ENCODE peak calls at places on chromosome 1, in six cellular contexts. V is psoas muscle; E is left lung; O is PC-9; N is CD8-positive, alpha-beta T cell; P is AG10803. Y is an unnamed sample.

GRCh38 chr1:186511761-186512637 is 51.1 kb upstream of the PDC start:
- DNase-seq in V (no peak), E (peak; percentile 51), O (no peak), N (no peak), P (no peak), Y (no peak)

GRCh38 chr1:94983343-94983742 is 56.4 kb upstream of the CNN3 start:
- DNase-seq in V (no peak), E (no peak), O (peak; percentile 50), N (no peak), P (peak; percentile 81), Y (no peak)

GRCh38 chr1:72177711-72178110 is 104.6 kb downstream of the NEGR1 start:
- DNase-seq in V (no peak), E (no peak), O (no peak), N (no peak), P (peak; percentile 24), Y (no peak)

GRCh38 chr1:54249798-54250497 is 50.0 kb downstream of the MRPL37 start:
- DNase-seq in V (peak; percentile 58), E (no peak), O (peak; percentile 67), N (no peak), P (peak; percentile 91), Y (no peak)

GRCh38 chr1:19640363-19641316 is 3.5 kb upstream of the NBL1 start:
- DNase-seq in V (no peak), E (no peak), O (no peak), N (no peak), P (no peak), Y (no peak)

GRCh38 chr1:7437036-7437435 is 334.1 kb upstream of the VAMP3 start:
- DNase-seq in V (no peak), E (peak; percentile 48), O (no peak), N (no peak), P (no peak), Y (no peak)

GRCh38 chr1:224809613-224810012 is 119.9 kb upstream of the DNAH14 start:
- DNase-seq in V (no peak), E (no peak), O (no peak), N (no peak), P (no peak), Y (no peak)

GRCh38 chr1:89041055-89041707 is 18.5 kb upstream of the GBP3 start:
- DNase-seq in V (no peak), E (no peak), O (peak; percentile 57), N (no peak), P (peak; percentile 54), Y (peak; percentile 73)

GRCh38 chr1:238652346-238652968 is 733.9 kb upstream of the CHRM3 start:
- DNase-seq in V (no peak), E (no peak), O (no peak), N (no peak), P (peak; percentile 57), Y (no peak)

GRCh38 chr1:186772228-186772627 is 56.5 kb upstream of the PLA2G4A start:
- DNase-seq in V (no peak), E (no peak), O (no peak), N (no peak), P (no peak), Y (peak; percentile 29)

GRCh38 chr1:226511296-226511695 is 37.3 kb upstream of the STUM start:
- DNase-seq in V (no peak), E (no peak), O (no peak), N (no peak), P (no peak), Y (no peak)

GRCh38 chr1:6860401-6860800 is 75.1 kb downstream of the CAMTA1 start:
- DNase-seq in V (no peak), E (no peak), O (peak; percentile 71), N (no peak), P (peak; percentile 17), Y (no peak)

GRCh38 chr1:19023787-19024186 is 67.3 kb upstream of the IFFO2 start:
- DNase-seq in V (no peak), E (no peak), O (no peak), N (no peak), P (no peak), Y (no peak)

DNA sequence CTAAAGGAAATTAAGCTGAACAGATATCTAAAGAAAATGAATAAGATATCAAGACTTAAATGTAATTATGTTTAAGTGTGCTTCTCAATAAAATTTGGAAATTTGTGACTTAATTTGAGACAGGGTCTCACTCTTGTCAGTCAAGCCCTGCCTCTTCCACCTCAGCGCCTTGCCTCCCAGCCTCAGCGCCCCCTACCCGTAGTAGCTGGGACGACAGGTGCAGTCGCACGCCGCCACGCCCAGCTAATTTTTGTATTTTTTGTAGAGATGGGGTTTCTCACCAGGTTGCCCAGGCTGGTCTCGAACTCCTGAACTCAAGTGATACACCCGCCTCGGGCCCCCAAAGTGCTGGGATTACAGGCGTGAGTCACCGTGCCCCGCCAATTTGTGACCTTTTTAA is 117.0 kb downstream of the CLEC20A start:
- DNase-seq in V (no peak), E (no peak), O (no peak), N (no peak), P (no peak), Y (no peak)
- TF ChIP-seq CTCF in V (no peak), E (no peak), O (no peak), N (no peak), P (no peak), Y (peak; percentile 20)

GRCh38 chr1:153680120-153680403 is 1.6 kb downstream of the NPR1 start:
- DNase-seq in V (no peak), E (no peak), O (no peak), N (no peak), P (no peak), Y (no peak)

GRCh38 chr1:153679337-153680119 is 1.0 kb downstream of the NPR1 start:
- DNase-seq in V (peak; percentile 62), E (peak; percentile 85), O (no peak), N (peak; percentile 39), P (no peak), Y (no peak)

GRCh38 chr1:153682730-153683129 is 4.2 kb downstream of the NPR1 start:
- DNase-seq in V (no peak), E (no peak), O (no peak), N (no peak), P (no peak), Y (no peak)

GRCh38 chr1:153678519-153679336 is at the start of gene NPR1:
- DNase-seq in V (peak; percentile 83), E (peak; percentile 84), O (no peak), N (no peak), P (peak; percentile 27), Y (no peak)

DNA sequence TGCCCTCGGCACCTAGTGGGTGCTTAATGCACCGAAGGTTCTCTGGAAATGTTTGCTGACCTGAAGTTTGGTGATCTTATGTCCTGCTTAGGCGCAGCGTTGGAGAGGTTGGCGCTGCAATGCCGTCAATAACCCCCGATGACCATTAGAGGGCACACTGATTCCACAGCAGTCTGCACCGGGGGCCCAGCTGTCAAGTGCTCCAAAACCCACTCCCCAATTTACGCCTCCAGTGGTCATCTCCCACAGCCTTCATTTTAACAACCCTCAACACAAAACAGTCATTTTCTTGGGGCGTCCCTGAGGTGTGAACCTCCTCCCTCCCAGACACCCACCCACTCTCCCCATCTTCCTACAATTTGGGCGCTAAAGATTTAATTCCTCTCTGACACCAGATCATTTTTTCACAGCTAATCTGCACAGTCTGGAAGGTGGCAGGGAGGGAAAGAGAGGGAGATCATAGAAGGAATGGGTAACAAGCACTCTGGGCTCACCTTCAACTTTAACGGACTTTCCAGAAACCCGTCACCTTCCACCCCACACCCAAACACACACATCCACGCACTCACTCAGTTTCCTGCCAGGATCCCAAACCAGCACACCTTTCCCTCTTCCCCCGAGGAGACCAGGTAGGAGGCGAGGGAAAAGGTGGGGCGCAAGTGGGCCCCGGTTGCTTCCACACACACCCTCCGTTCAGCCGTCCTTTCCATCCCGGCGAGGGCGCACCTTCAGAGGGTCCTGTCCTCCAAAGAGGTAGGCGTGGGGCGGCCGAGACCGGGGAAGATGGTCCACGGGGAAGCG is 570 bp upstream of the NPR1 start:
- DNase-seq in V (peak; percentile 70), E (no peak), O (no peak), N (no peak), P (peak; percentile 37), Y (no peak)
- H3K4me3 ChIP-seq in V (peak overlapping the region; percentile 70), E (peak overlapping the region; percentile 51), O (peak overlapping the region; percentile 39), N (peak overlapping the region; percentile 48), P (peak overlapping the region; percentile 35), Y (peak overlapping the region; percentile 42)

GRCh38 chr1:13520985-13521384 is 7.2 kb upstream of the LRRC38 start:
- DNase-seq in V (no peak), E (no peak), O (no peak), N (no peak), P (no peak), Y (no peak)

GRCh38 chr1:13516606-13517005 is 2.8 kb upstream of the LRRC38 start:
- DNase-seq in V (no peak), E (no peak), O (no peak), N (no peak), P (no peak), Y (no peak)

GRCh38 chr1:13513885-13514546 is at the start of gene LRRC38:
- DNase-seq in V (peak; percentile 87), E (peak; percentile 81), O (no peak), N (no peak), P (no peak), Y (no peak)

GRCh38 chr1:13513063-13513884 is 529 bp downstream of the LRRC38 start:
- DNase-seq in V (peak; percentile 61), E (no peak), O (no peak), N (no peak), P (no peak), Y (no peak)

DNA sequence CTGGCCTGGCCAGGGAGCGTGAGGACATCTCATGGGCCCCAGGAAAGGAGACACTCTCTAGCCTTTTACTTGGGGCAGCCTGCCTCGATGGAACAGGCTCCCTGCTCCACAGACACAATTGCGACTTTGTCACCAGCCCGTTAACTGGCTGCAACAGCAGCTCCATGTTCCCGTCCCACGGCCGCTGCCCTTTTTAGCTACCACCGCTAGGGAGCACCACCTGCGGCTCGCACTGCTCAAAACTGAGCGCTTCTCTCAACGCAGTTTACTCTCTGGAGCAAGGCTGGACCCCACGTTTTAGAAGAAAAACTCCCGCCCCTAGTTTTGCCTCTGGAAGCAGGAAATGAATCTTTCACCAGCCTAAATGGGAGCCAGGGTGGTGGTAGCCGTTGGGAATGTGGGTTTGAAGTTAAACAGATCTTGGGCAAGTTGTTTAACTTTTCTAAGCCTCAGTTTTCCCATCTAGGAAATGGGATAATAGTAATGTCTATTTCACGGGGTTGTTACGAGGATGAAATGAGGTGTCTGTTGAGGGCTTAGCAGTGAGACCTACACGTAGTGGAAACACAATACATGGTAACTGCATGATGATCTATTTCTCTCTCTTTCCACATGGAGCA is 3.5 kb upstream of the LRRC38 start:
- DNase-seq in V (peak; percentile 71), E (no peak), O (no peak), N (no peak), P (no peak), Y (no peak)
- TF ChIP-seq CTCF in V (peak; percentile 47), E (peak; percentile 33), O (no peak), N (no peak), P (peak; percentile 37), Y (peak; percentile 77)

DNA sequence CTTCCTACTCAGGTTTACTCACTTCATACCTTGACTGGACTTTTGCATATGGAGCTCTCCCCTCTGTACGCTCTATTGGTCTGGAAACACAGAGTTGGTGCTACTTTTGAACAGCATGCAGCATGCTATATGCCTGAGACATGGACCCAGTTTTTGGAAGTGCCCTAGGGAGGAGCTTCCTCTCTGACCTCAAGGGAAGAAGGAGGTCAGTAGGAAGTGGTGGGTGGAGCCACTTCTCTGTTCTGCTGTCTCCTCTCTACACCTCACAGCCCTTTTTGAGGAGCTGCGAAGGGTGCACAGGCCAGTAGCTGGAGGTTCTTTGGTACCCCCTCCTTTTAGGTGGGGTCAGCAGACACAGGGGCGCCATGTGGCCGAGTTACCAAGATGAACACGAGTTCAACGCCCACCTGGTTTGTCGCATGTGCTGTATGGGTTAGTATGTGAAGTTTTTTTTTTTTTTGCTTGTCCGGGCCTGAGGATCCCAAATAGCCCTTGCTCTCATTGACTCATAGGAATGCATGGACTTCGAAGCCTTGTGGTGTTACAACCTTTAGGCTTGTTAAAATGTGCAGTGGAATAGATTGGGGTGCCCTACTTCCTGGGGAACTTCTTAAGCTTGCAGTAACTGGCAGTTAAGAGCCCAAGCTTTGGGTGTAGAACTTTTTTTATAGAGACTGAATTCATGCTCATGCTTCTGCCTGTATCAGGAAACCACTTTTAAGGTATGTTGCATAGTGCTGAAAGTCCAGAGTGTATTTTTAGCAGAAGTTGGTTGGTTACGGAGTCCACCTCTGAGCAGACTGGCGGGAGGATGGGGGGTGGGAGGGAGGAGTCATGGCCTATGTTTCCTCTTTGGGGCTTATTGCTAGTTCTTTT is 10.7 kb downstream of the MACF1 start:
- DNase-seq in V (no peak), E (no peak), O (no peak), N (peak; percentile 59), P (no peak), Y (peak; percentile 72)
- H3K4me3 ChIP-seq in V (no peak overlapping the region), E (no peak overlapping the region), O (no peak overlapping the region), N (peak overlapping the region; percentile 54), P (no peak overlapping the region), Y (peak overlapping the region; percentile 57)